ENCODE peak calls at places on chromosomes 16 and 17, in seven cellular contexts. One of them, this sample, is unnamed.

GRCh38 chr17:74738051-74738996 is 1.3 kb downstream of the RAB37 start:
- DNase-seq in HepG2: peak; percentile 82
- DNase-seq in GM12891: no peak
- DNase-seq in GM12892: peak; percentile 87
- DNase-seq in breast epithelium: no peak
- DNase-seq in prostate gland: no peak
- DNase-seq in K562: peak; percentile 18
- DNase-seq in this sample: peak; percentile 94

GRCh38 chr17:49454050-49454449 is 39.4 kb upstream of the PHB1 start:
- DNase-seq in GM12892: no peak
- DNase-seq in breast epithelium: no peak
- DNase-seq in HepG2: peak; percentile 95
- DNase-seq in K562: no peak
- DNase-seq in GM12891: no peak
- DNase-seq in prostate gland: no peak
- DNase-seq in this sample: no peak

GRCh38 chr16:58047557-58048348 is 22.2 kb downstream of the MMP15 start:
- DNase-seq in HepG2: no peak
- DNase-seq in GM12892: no peak
- DNase-seq in prostate gland: no peak
- DNase-seq in GM12891: no peak
- DNase-seq in breast epithelium: no peak
- DNase-seq in K562: peak; percentile 45
- DNase-seq in this sample: no peak

GRCh38 chr16:59290718-59291117 is 556.6 kb upstream of the GOT2 start:
- DNase-seq in breast epithelium: no peak
- DNase-seq in K562: no peak
- DNase-seq in GM12891: no peak
- DNase-seq in GM12892: no peak
- DNase-seq in prostate gland: no peak
- DNase-seq in HepG2: no peak
- DNase-seq in this sample: no peak

GRCh38 chr17:40168262-40168832 is 8.9 kb upstream of the RAPGEFL1 start:
- DNase-seq in GM12891: no peak
- DNase-seq in prostate gland: peak; percentile 36
- DNase-seq in K562: peak; percentile 51
- DNase-seq in HepG2: peak; percentile 77
- DNase-seq in breast epithelium: no peak
- DNase-seq in GM12892: no peak
- DNase-seq in this sample: no peak

GRCh38 chr16:89280546-89281188 is 63.2 kb downstream of the ZNF778 start:
- DNase-seq in GM12892: no peak
- DNase-seq in HepG2: no peak
- DNase-seq in K562: no peak
- DNase-seq in prostate gland: no peak
- DNase-seq in GM12891: no peak
- DNase-seq in breast epithelium: no peak
- DNase-seq in this sample: no peak

GRCh38 chr17:8867361-8867981 is at the start of gene PIK3R6:
- DNase-seq in K562: no peak
- DNase-seq in GM12892: no peak
- DNase-seq in GM12891: no peak
- DNase-seq in prostate gland: no peak
- DNase-seq in HepG2: no peak
- DNase-seq in breast epithelium: no peak
- DNase-seq in this sample: no peak

GRCh38 chr17:43402078-43402477 is 3.3 kb downstream of the ARL4D start:
- DNase-seq in K562: no peak
- DNase-seq in prostate gland: no peak
- DNase-seq in GM12891: no peak
- DNase-seq in breast epithelium: no peak
- DNase-seq in GM12892: no peak
- DNase-seq in HepG2: no peak
- DNase-seq in this sample: no peak

GRCh38 chr17:50269477-50270429 is 4.5 kb upstream of the TMEM92 start:
- DNase-seq in K562: peak; percentile 68
- DNase-seq in HepG2: peak; percentile 61
- DNase-seq in breast epithelium: peak; percentile 61
- DNase-seq in GM12892: peak; percentile 54
- DNase-seq in prostate gland: peak; percentile 36
- DNase-seq in GM12891: peak; percentile 66
- DNase-seq in this sample: peak; percentile 68

GRCh38 chr17:2883544-2884203 is 87.4 kb downstream of the RAP1GAP2 start:
- DNase-seq in GM12892: no peak
- DNase-seq in K562: no peak
- DNase-seq in prostate gland: no peak
- DNase-seq in HepG2: peak; percentile 39
- DNase-seq in breast epithelium: no peak
- DNase-seq in GM12891: no peak
- DNase-seq in this sample: no peak

GRCh38 chr16:3800019-3800418 is 80.5 kb downstream of the CREBBP start:
- DNase-seq in GM12892: no peak
- DNase-seq in HepG2: no peak
- DNase-seq in breast epithelium: no peak
- DNase-seq in GM12891: no peak
- DNase-seq in K562: no peak
- DNase-seq in prostate gland: no peak
- DNase-seq in this sample: no peak

GRCh38 chr17:81583589-81584337 is 31.6 kb upstream of the FAAP100 start:
- DNase-seq in prostate gland: no peak
- DNase-seq in GM12891: no peak
- DNase-seq in breast epithelium: no peak
- DNase-seq in HepG2: peak; percentile 59
- DNase-seq in K562: no peak
- DNase-seq in GM12892: no peak
- DNase-seq in this sample: no peak

GRCh38 chr16:65274576-65274975 is 152.7 kb upstream of the CDH11 start:
- DNase-seq in breast epithelium: no peak
- DNase-seq in GM12892: no peak
- DNase-seq in GM12891: no peak
- DNase-seq in prostate gland: no peak
- DNase-seq in HepG2: no peak
- DNase-seq in K562: no peak
- DNase-seq in this sample: no peak

GRCh38 chr17:72365857-72366415 is 245.1 kb downstream of the SOX9 start:
- DNase-seq in GM12891: no peak
- DNase-seq in GM12892: no peak
- DNase-seq in prostate gland: no peak
- DNase-seq in breast epithelium: no peak
- DNase-seq in K562: no peak
- DNase-seq in HepG2: no peak
- DNase-seq in this sample: no peak

GRCh38 chr16:16996830-16997229 is 473.9 kb downstream of the XYLT1 start:
- DNase-seq in breast epithelium: no peak
- DNase-seq in GM12892: no peak
- DNase-seq in K562: no peak
- DNase-seq in HepG2: no peak
- DNase-seq in GM12891: no peak
- DNase-seq in prostate gland: no peak
- DNase-seq in this sample: no peak

GRCh38 chr17:3770471-3770870 is 30.5 kb downstream of the ITGAE start:
- DNase-seq in GM12892: no peak
- DNase-seq in K562: no peak
- DNase-seq in prostate gland: no peak
- DNase-seq in breast epithelium: no peak
- DNase-seq in GM12891: no peak
- DNase-seq in HepG2: no peak
- DNase-seq in this sample: no peak

GRCh38 chr16:5024632-5025031 is 9.1 kb downstream of the NAGPA start:
- DNase-seq in K562: no peak
- DNase-seq in breast epithelium: no peak
- DNase-seq in GM12892: no peak
- DNase-seq in HepG2: no peak
- DNase-seq in prostate gland: peak; percentile 16
- DNase-seq in GM12891: no peak
- DNase-seq in this sample: no peak

GRCh38 chr16:77788196-77789084 is at the start of gene VAT1L:
- DNase-seq in HepG2: no peak
- DNase-seq in breast epithelium: no peak
- DNase-seq in GM12891: peak; percentile 29
- DNase-seq in prostate gland: no peak
- DNase-seq in K562: peak; percentile 11
- DNase-seq in GM12892: peak; percentile 13
- DNase-seq in this sample: peak; percentile 15
- TF ChIP-seq POLR2AphosphoS5 in HepG2: no peak
- TF ChIP-seq POLR2AphosphoS5 in breast epithelium: no peak
- TF ChIP-seq POLR2AphosphoS5 in GM12891: no peak
- TF ChIP-seq POLR2AphosphoS5 in prostate gland: no peak
- TF ChIP-seq POLR2AphosphoS5 in K562: no peak
- TF ChIP-seq POLR2AphosphoS5 in GM12892: no peak
- TF ChIP-seq POLR2AphosphoS5 in this sample: no peak

GRCh38 chr16:21599158-21599993 is at the start of gene METTL9:
- DNase-seq in K562: peak; percentile 96
- DNase-seq in GM12891: peak; percentile 80
- DNase-seq in prostate gland: peak; percentile 94
- DNase-seq in GM12892: peak; percentile 86
- DNase-seq in breast epithelium: peak; percentile 93
- DNase-seq in HepG2: peak; percentile 94
- DNase-seq in this sample: peak; percentile 91

GRCh38 chr16:21598676-21599157 is 660 bp upstream of the METTL9 start:
- DNase-seq in breast epithelium: no peak
- DNase-seq in K562: peak; percentile 20
- DNase-seq in GM12892: no peak
- DNase-seq in prostate gland: peak; percentile 28
- DNase-seq in HepG2: no peak
- DNase-seq in GM12891: no peak
- DNase-seq in this sample: no peak

GRCh38 chr16:21602785-21603184 is 3.4 kb downstream of the METTL9 start:
- DNase-seq in K562: no peak
- DNase-seq in breast epithelium: no peak
- DNase-seq in prostate gland: no peak
- DNase-seq in GM12891: no peak
- DNase-seq in HepG2: no peak
- DNase-seq in GM12892: no peak
- DNase-seq in this sample: no peak

GRCh38 chr16:21597571-21598030 is 1.8 kb upstream of the METTL9 start:
- DNase-seq in GM12891: no peak
- DNase-seq in K562: no peak
- DNase-seq in HepG2: peak; percentile 50
- DNase-seq in GM12892: no peak
- DNase-seq in prostate gland: peak; percentile 60
- DNase-seq in breast epithelium: no peak
- DNase-seq in this sample: no peak

GRCh38 chr16:21599994-21600773 is 807 bp downstream of the METTL9 start:
- DNase-seq in GM12891: no peak
- DNase-seq in HepG2: peak; percentile 63
- DNase-seq in GM12892: no peak
- DNase-seq in K562: peak; percentile 33
- DNase-seq in prostate gland: peak; percentile 11
- DNase-seq in breast epithelium: no peak
- DNase-seq in this sample: peak; percentile 71
- TF ChIP-seq POLR2AphosphoS5 in GM12891: no peak
- TF ChIP-seq POLR2AphosphoS5 in HepG2: peak; percentile 1
- TF ChIP-seq POLR2AphosphoS5 in GM12892: no peak
- TF ChIP-seq POLR2AphosphoS5 in K562: no peak
- TF ChIP-seq POLR2AphosphoS5 in prostate gland: peak; percentile 43
- TF ChIP-seq POLR2AphosphoS5 in breast epithelium: no peak
- TF ChIP-seq POLR2AphosphoS5 in this sample: no peak

GRCh38 chr17:28552201-28552999 is at the start of gene UNC119:
- DNase-seq in K562: peak; percentile 97
- DNase-seq in GM12892: peak; percentile 90
- DNase-seq in GM12891: peak; percentile 87
- DNase-seq in prostate gland: peak; percentile 73
- DNase-seq in breast epithelium: peak; percentile 71
- DNase-seq in HepG2: peak; percentile 38
- DNase-seq in this sample: peak; percentile 50

GRCh38 chr17:28550858-28551257 is 1.6 kb downstream of the UNC119 start:
- DNase-seq in K562: no peak
- DNase-seq in prostate gland: no peak
- DNase-seq in GM12892: no peak
- DNase-seq in HepG2: no peak
- DNase-seq in breast epithelium: no peak
- DNase-seq in GM12891: no peak
- DNase-seq in this sample: no peak

GRCh38 chr17:28553000-28553505 is 629 bp upstream of the UNC119 start:
- DNase-seq in breast epithelium: no peak
- DNase-seq in prostate gland: no peak
- DNase-seq in HepG2: no peak
- DNase-seq in GM12891: no peak
- DNase-seq in GM12892: no peak
- DNase-seq in K562: no peak
- DNase-seq in this sample: no peak

GRCh38 chr17:28549274-28550132 is 2.9 kb downstream of the UNC119 start:
- DNase-seq in prostate gland: no peak
- DNase-seq in breast epithelium: no peak
- DNase-seq in K562: no peak
- DNase-seq in GM12892: no peak
- DNase-seq in HepG2: no peak
- DNase-seq in GM12891: no peak
- DNase-seq in this sample: peak; percentile 62

DNA sequence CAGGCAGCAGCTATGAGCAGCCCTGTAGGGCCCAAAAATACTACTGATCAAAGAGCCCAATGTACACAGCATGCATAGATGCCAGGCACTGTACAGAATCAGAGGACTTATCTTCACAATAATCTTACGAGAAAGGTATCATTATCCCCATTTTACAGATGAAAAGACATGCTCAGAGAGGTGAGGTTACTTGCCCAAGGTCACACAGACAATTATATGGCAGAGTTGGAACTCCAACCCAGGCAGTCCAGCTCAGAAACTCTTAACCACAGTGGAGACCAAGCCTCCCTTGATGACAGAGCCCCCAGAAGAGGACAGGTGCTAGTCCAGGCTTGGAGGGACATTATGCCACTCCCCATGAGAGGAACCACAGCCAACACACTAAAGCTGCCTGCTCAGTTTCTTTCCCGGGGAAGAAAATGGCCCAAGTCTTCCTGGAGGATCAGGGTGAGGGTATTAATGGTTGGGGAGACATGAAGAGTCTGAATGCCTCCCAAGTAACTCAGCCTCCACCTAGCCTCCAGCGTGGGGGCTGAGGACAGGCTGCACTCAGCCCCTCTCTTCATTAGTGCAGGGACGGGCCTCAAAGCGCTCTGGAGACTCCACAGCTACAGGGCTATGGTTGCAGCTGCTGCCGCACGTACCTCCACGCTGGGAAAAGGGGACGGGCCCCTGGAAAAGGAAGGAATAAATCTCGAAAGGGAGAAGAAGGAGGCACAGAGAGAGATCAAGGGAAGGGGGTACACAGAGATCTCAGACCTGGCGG is 820 bp downstream of the UNC119 start:
- DNase-seq in K562: no peak
- DNase-seq in HepG2: no peak
- DNase-seq in prostate gland: no peak
- DNase-seq in GM12892: no peak
- DNase-seq in breast epithelium: no peak
- DNase-seq in GM12891: no peak
- DNase-seq in this sample: no peak
- TF ChIP-seq POLR2AphosphoS5 in K562: no peak
- TF ChIP-seq POLR2AphosphoS5 in HepG2: no peak
- TF ChIP-seq POLR2AphosphoS5 in prostate gland: no peak
- TF ChIP-seq POLR2AphosphoS5 in GM12892: no peak
- TF ChIP-seq POLR2AphosphoS5 in breast epithelium: no peak
- TF ChIP-seq POLR2AphosphoS5 in GM12891: no peak
- TF ChIP-seq POLR2AphosphoS5 in this sample: no peak

DNA sequence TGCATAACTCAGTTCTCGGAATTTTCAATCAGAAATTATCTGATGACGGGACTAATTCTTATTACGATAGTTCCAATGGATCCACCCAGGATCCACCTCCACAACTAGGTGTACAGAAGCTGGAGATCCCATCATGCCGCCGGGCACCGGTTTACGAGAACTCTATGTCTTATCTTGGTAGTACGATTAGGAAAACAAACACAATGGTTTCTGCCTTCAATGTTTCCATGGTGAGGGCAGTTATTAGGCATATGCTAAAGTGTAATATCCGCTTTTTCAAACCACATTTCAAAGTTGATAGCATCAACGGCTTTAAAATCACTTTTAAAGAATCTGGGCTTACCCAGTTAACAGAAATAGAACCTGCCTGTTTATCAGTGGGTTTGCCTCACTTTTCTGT is 705.7 kb downstream of the MAF start:
- DNase-seq in HepG2: no peak
- DNase-seq in breast epithelium: no peak
- DNase-seq in prostate gland: peak; percentile 34
- DNase-seq in K562: no peak
- DNase-seq in GM12892: no peak
- DNase-seq in GM12891: no peak
- DNase-seq in this sample: no peak
- TF ChIP-seq POLR2AphosphoS5 in HepG2: no peak
- TF ChIP-seq POLR2AphosphoS5 in breast epithelium: no peak
- TF ChIP-seq POLR2AphosphoS5 in prostate gland: peak; percentile 59
- TF ChIP-seq POLR2AphosphoS5 in K562: no peak
- TF ChIP-seq POLR2AphosphoS5 in GM12892: no peak
- TF ChIP-seq POLR2AphosphoS5 in GM12891: no peak
- TF ChIP-seq POLR2AphosphoS5 in this sample: no peak

This sample was measured in HL-60.